ENCODE peak calls at places on chromosomes 7 and 10, in four cellular contexts. F is heart left ventricle, T is Panc1, W is upper lobe of right lung. S is an unnamed sample.
A peak's percentile ranks its signal among the peaks of the same experiment; 100 is the strongest.

GRCh38 chr7:128168667-128169210 is 72.3 kb upstream of the LEP start:
- DNase-seq in F (peak; percentile 38), T (no peak), W (no peak), S (no peak)

GRCh38 chr7:39099146-39099545 is 121.4 kb downstream of the POU6F2 start:
- DNase-seq in T (no peak), F (no peak), W (no peak), S (no peak)

GRCh38 chr7:142813262-142813661 is 41.6 kb upstream of the EPHB6 start:
- DNase-seq in F (no peak), W (no peak), T (peak; percentile 72), S (no peak)

GRCh38 chr7:155839461-155839860 is 27.2 kb upstream of the SHH start:
- DNase-seq in W (peak; percentile 5), T (no peak), F (no peak), S (no peak)

GRCh38 chr7:107999814-108000560 is 3.0 kb downstream of the LAMB1 start:
- DNase-seq in W (no peak), T (no peak), F (no peak), S (no peak)

GRCh38 chr7:151864561-151864960 is 12.4 kb downstream of the PRKAG2 start:
- DNase-seq in F (peak; percentile 7), T (no peak), W (peak; percentile 19), S (no peak)

GRCh38 chr7:22809902-22810642 is 12.6 kb downstream of the TOMM7 start:
- DNase-seq in F (no peak), T (no peak), W (no peak), S (no peak)

GRCh38 chr7:100509213-100509612 is 25.5 kb downstream of the NYAP1 start:
- DNase-seq in T (no peak), W (peak; percentile 66), F (no peak), S (no peak)

GRCh38 chr10:29948971-29949370 is 110.4 kb downstream of the JCAD start:
- DNase-seq in W (no peak), T (no peak), F (no peak), S (no peak)

GRCh38 chr10:70567603-70568002 is 34.9 kb downstream of the PRF1 start:
- DNase-seq in T (no peak), W (no peak), F (no peak), S (no peak)

GRCh38 chr10:34063592-34063991 is 729.1 kb upstream of the NRP1 start:
- DNase-seq in T (no peak), W (no peak), F (no peak), S (no peak)

GRCh38 chr7:151836191-151836926 is 40.6 kb downstream of the PRKAG2 start:
- DNase-seq in F (no peak), T (no peak), W (no peak), S (no peak)

GRCh38 chr7:158732483-158733219 is 28.0 kb upstream of the NCAPG2 start:
- DNase-seq in F (no peak), W (no peak), T (no peak), S (no peak)

GRCh38 chr7:136555933-136556332 is 312.5 kb upstream of the CHRM2 start:
- DNase-seq in F (no peak), T (no peak), W (no peak), S (no peak)

GRCh38 chr10:72335394-72336258 is 19.1 kb downstream of the DNAJB12 start:
- DNase-seq in W (peak; percentile 75), F (peak; percentile 87), T (no peak), S (peak; percentile 81)

GRCh38 chr7:156816943-156817572 is 75.9 kb downstream of the LMBR1 start:
- DNase-seq in F (no peak), W (no peak), T (no peak), S (no peak)

GRCh38 chr7:142384508-142384922 is 126.7 kb upstream of the PRSS58 start:
- DNase-seq in W (no peak), F (no peak), T (no peak), S (no peak)

GRCh38 chr10:2081501-2081900 is 344.2 kb upstream of the ADARB2 start:
- DNase-seq in F (peak; percentile 43), W (no peak), T (no peak), S (peak; percentile 33)

GRCh38 chr10:118542205-118542604 is 53.2 kb downstream of the PRLHR start:
- DNase-seq in W (no peak), F (no peak), T (no peak), S (no peak)

GRCh38 chr7:104327963-104328307 is 468 bp upstream of the LHFPL3 start:
- DNase-seq in F (no peak), W (no peak), T (no peak), S (no peak)

GRCh38 chr7:152969335-152969734 is 209.8 kb downstream of the ACTR3B start:
- DNase-seq in T (no peak), F (no peak), W (no peak), S (no peak)

GRCh38 chr7:1312098-1313070 is 79.7 kb downstream of the UNCX start:
- DNase-seq in F (no peak), W (no peak), T (no peak), S (no peak)

GRCh38 chr7:4713183-4713784 is 31.2 kb downstream of the FOXK1 start:
- DNase-seq in W (peak; percentile 70), T (no peak), F (no peak), S (peak; percentile 66)

GRCh38 chr7:78607099-78607498 is 808.5 kb downstream of the PHTF2 start:
- DNase-seq in T (no peak), F (no peak), W (no peak), S (no peak)

GRCh38 chr10:80444646-80445319 is 9.3 kb upstream of the TSPAN14 start:
- DNase-seq in F (peak; percentile 62), W (peak; percentile 80), T (peak; percentile 45), S (peak; percentile 69)

GRCh38 chr10:124962421-124962820 is 20.5 kb downstream of the ZRANB1 start:
- DNase-seq in W (no peak), F (no peak), T (no peak), S (no peak)

GRCh38 chr7:42238709-42239395 is 1.8 kb upstream of the GLI3 start:
- DNase-seq in F (no peak), W (no peak), T (no peak), S (no peak)

GRCh38 chr7:27899601-27900000 is 159.6 kb downstream of the TAX1BP1 start:
- DNase-seq in F (no peak), W (no peak), T (no peak), S (no peak)

GRCh38 chr10:10120671-10121070 is 897.0 kb upstream of the CELF2 start:
- DNase-seq in T (no peak), F (no peak), W (no peak), S (no peak)

GRCh38 chr10:89431977-89432376 is 17.6 kb downstream of the IFIT5 start:
- DNase-seq in F (no peak), T (no peak), W (no peak), S (no peak)

GRCh38 chr7:46432666-46433065 is 511.6 kb upstream of the IGFBP3 start:
- DNase-seq in W (no peak), T (no peak), F (no peak), S (no peak)

GRCh38 chr7:142194201-142194600 is 63.7 kb downstream of the PRSS58 start:
- DNase-seq in W (no peak), F (no peak), T (no peak), S (no peak)

GRCh38 chr10:92714152-92714836 is 24.5 kb downstream of the HHEX start:
- DNase-seq in F (no peak), T (no peak), W (no peak), S (no peak)

GRCh38 chr7:14639329-14639728 is 263.2 kb downstream of the DGKB start:
- DNase-seq in F (no peak), W (no peak), T (no peak), S (no peak)

GRCh38 chr10:49298666-49298989 is 342 bp upstream of the C10orf71 start:
- DNase-seq in F (peak; percentile 83), W (no peak), T (no peak), S (no peak)

GRCh38 chr10:117933036-117933435 is 113.7 kb downstream of the RAB11FIP2 start:
- DNase-seq in W (no peak), F (no peak), T (no peak), S (no peak)

GRCh38 chr10:45439873-45440272 is 65.9 kb downstream of the ALOX5 start:
- DNase-seq in W (peak; percentile 31), F (no peak), T (no peak), S (no peak)

GRCh38 chr7:10022957-10023356 is 950.7 kb upstream of the PHF14 start:
- DNase-seq in W (no peak), F (no peak), T (no peak), S (no peak)

GRCh38 chr7:28984631-28985030 is 26.5 kb upstream of the TRIL start:
- DNase-seq in F (peak; percentile 74), W (no peak), T (no peak), S (no peak)

GRCh38 chr7:44538093-44538797 is 2.9 kb downstream of the NPC1L1 start:
- DNase-seq in T (no peak), W (no peak), F (no peak), S (no peak)
- H3K4me3 ChIP-seq in T (no peak overlapping the region), W (no peak overlapping the region), F (no peak overlapping the region), S (no peak overlapping the region)

DNA sequence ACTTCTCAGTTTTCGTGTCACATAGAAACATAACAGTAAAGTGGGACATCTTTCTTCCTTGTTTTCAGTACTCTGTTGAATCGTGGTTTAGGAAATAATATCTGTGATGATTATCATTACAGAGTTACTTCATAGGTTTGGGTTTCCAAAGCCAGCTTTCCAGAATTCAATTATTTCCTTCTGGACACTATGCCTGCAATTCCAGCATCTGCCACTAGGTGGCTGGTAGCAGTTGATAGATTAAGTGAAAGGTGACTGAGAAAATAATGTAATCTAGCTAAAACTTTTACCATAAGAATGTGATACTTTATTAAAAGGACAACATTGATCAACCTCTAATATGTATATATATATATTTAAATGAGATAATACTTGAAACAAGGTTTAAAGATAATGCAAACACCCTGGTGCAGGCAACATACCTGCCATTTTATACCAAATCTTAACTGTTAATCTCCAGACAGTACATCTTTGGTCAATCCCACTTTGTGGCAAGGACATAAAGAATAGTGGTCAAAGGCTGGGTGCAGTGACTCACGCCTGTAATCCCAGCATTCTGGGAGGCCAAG is 102.6 kb downstream of the SH3PXD2A start:
- DNase-seq in T (no peak), W (no peak), F (no peak), S (no peak)
- TF ChIP-seq CTCF in T (peak; percentile 87), W (peak; percentile 78), F (peak; percentile 85), S (peak; percentile 77)

GRCh38 chr10:99996934-99997648 is 12.7 kb downstream of the DNMBP start:
- DNase-seq in F (no peak), W (no peak), T (no peak), S (no peak)

GRCh38 chr10:100004805-100005510 is 4.8 kb downstream of the DNMBP start:
- DNase-seq in T (no peak), W (no peak), F (no peak), S (no peak)

GRCh38 chr10:99999319-100000108 is 10.2 kb downstream of the DNMBP start:
- DNase-seq in W (no peak), T (no peak), F (no peak), S (no peak)

GRCh38 chr10:99995713-99996112 is 14.0 kb downstream of the DNMBP start:
- DNase-seq in T (no peak), W (no peak), F (no peak), S (no peak)

DNA sequence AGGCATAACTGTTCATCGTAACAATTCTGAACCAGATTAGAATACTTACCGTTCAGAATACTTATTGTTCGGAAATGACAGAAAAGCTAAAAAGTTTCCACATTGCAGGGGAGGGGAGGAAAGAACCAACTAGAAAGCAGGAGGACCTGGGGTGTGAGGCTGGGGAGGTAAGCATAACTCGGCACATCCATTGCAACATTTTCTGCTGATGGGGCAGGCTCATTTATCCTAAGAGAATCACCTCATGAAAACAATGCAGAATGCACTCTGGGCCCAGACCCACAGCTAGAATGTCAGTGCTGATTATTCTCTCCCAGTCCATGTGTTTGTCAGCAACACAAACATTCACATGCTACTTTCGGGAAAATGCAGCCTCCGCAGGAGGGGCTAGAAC is 9.6 kb downstream of the DNMBP start:
- DNase-seq in F (no peak), T (no peak), W (no peak), S (no peak)
- H3K36me3 ChIP-seq in F (peaks cover 7% of the 10 kb centered on the region), T (no peaks in the 10 kb centered on the region), W (no peaks in the 10 kb centered on the region), S (peaks cover 8% of the 10 kb centered on the region)

GRCh38 chr10:127148933-127149220 is 47.5 kb downstream of the INSYN2A start:
- DNase-seq in F (no peak), W (no peak), T (peak; percentile 64), S (no peak)
- H3K4me3 ChIP-seq in F (no peak overlapping the region), W (no peak overlapping the region), T (no peak overlapping the region), S (no peak overlapping the region)